ENCODE peak calls at places on chromosomes 11 and 22, in ten cellular contexts. W is stimulated activated CD4-positive, alpha-beta T cell treated with anti-CD3 and anti-CD28 coated beads, Interleukin-15, amount 100 ng/mL, for 48 hours; D is AG04450; S is dermis microvascular lymphatic vessel endothelial cell; Z is BJ; T is heart right ventricle; Q is lung microvascular endothelial cell; L is CD8-positive, alpha-beta T cell; V is nucleus accumbens; B is neural crest cell. G is an unnamed sample.

GRCh38 chr11:25094085-25094802 is 597.4 kb downstream of the LUZP2 start:
- DNase-seq in W (no peak), D (no peak), S (no peak), Z (no peak), T (no peak), Q (no peak), L (no peak), V (no peak), B (no peak), G (no peak)

GRCh38 chr11:100080401-100080800 is 606.7 kb upstream of the ARHGAP42 start:
- DNase-seq in W (no peak), D (no peak), S (no peak), Z (no peak), T (no peak), Q (no peak), L (no peak), V (no peak), B (no peak), G (no peak)

GRCh38 chr11:16833026-16833425 is 94.6 kb downstream of the C11orf58 start:
- DNase-seq in W (no peak), D (no peak), S (no peak), Z (no peak), T (no peak), Q (no peak), L (no peak), V (no peak), B (no peak), G (no peak)

GRCh38 chr11:123577081-123577598 is 77.3 kb downstream of the SCN3B start:
- DNase-seq in W (peak), D (no peak), S (peak), Z (no peak), T (peak), Q (peak), L (peak), V (peak), B (peak), G (peak)

GRCh38 chr11:27524155-27524554 is 17.6 kb upstream of the LIN7C start:
- DNase-seq in W (no peak), D (no peak), S (no peak), Z (peak), T (no peak), Q (peak), L (no peak), V (no peak), B (no peak), G (no peak)

GRCh38 chr11:111414267-111414931 is 35.3 kb upstream of the POU2AF1 start:
- DNase-seq in W (no peak), D (no peak), S (no peak), Z (no peak), T (no peak), Q (no peak), L (no peak), V (no peak), B (no peak), G (no peak)

GRCh38 chr11:113873241-113873626 is 2.1 kb downstream of the USP28 start:
- DNase-seq in W (no peak), D (no peak), S (no peak), Z (no peak), T (peak), Q (no peak), L (no peak), V (no peak), B (no peak), G (no peak)

GRCh38 chr11:69437001-69437875 is 44.2 kb upstream of the LINC01488 start:
- DNase-seq in W (no peak), D (no peak), S (no peak), Z (no peak), T (no peak), Q (no peak), L (no peak), V (no peak), B (no peak), G (no peak)

GRCh38 chr11:33996498-33997454 is 54.8 kb upstream of the CAPRIN1 start:
- DNase-seq in W (peak), D (peak), S (peak), Z (no peak), T (peak), Q (peak), L (peak), V (peak), B (peak), G (peak)

GRCh38 chr11:19936461-19936860 is 223.8 kb downstream of the DBX1 start:
- DNase-seq in W (no peak), D (no peak), S (no peak), Z (no peak), T (no peak), Q (no peak), L (no peak), V (no peak), B (no peak), G (no peak)

GRCh38 chr11:117808768-117809167 is 11.8 kb upstream of the DSCAML1 start:
- DNase-seq in W (no peak), D (no peak), S (no peak), Z (no peak), T (no peak), Q (no peak), L (no peak), V (no peak), B (no peak), G (peak)

GRCh38 chr11:126647735-126648134 is 292.2 kb downstream of the ST3GAL4 start:
- DNase-seq in W (no peak), D (peak), S (no peak), Z (peak), T (no peak), Q (no peak), L (no peak), V (no peak), B (no peak), G (no peak)

GRCh38 chr11:36602143-36602542 is 4.1 kb upstream of the RAG2 start:
- DNase-seq in W (no peak), D (no peak), S (no peak), Z (no peak), T (no peak), Q (no peak), L (no peak), V (no peak), B (no peak), G (no peak)

GRCh38 chr11:131864205-131864604 is 493.8 kb downstream of the NTM start:
- DNase-seq in W (no peak), D (no peak), S (no peak), Z (no peak), T (no peak), Q (peak), L (no peak), V (no peak), B (no peak), G (no peak)

GRCh38 chr11:108916290-108916689 is 251.4 kb downstream of the DDX10 start:
- DNase-seq in W (no peak), D (no peak), S (peak), Z (no peak), T (no peak), Q (peak), L (no peak), V (no peak), B (no peak), G (no peak)

GRCh38 chr11:3050386-3051325 is 6.6 kb downstream of the CARS1 start:
- DNase-seq in W (no peak), D (no peak), S (no peak), Z (no peak), T (no peak), Q (no peak), L (no peak), V (no peak), B (no peak), G (no peak)

GRCh38 chr22:41217553-41218157 is 12.5 kb downstream of the L3MBTL2 start:
- DNase-seq in W (no peak), D (peak), S (peak), Z (peak), T (peak), Q (peak), L (peak), V (peak), B (peak), G (peak)

GRCh38 chr11:47412152-47412746 is 3.9 kb downstream of the SLC39A13 start:
- DNase-seq in W (no peak), D (no peak), S (peak), Z (no peak), T (no peak), Q (peak), L (peak), V (no peak), B (peak), G (no peak)

GRCh38 chr11:69985654-69986420 is 92.3 kb upstream of the ANO1 start:
- DNase-seq in W (no peak), D (no peak), S (no peak), Z (no peak), T (no peak), Q (no peak), L (no peak), V (no peak), B (no peak), G (no peak)

GRCh38 chr11:102318469-102318868 is 1.2 kb downstream of the BIRC3 start:
- DNase-seq in W (peak), D (no peak), S (no peak), Z (no peak), T (no peak), Q (no peak), L (peak), V (no peak), B (no peak), G (no peak)

GRCh38 chr11:119671048-119671447 is 58.0 kb downstream of the NECTIN1 start:
- DNase-seq in W (no peak), D (peak), S (peak), Z (peak), T (peak), Q (peak), L (no peak), V (peak), B (no peak), G (peak)

GRCh38 chr11:19281041-19281440 is 40.3 kb upstream of the E2F8 start:
- DNase-seq in W (no peak), D (no peak), S (no peak), Z (no peak), T (no peak), Q (no peak), L (no peak), V (no peak), B (no peak), G (no peak)

GRCh38 chr11:19670030-19670761 is 42.4 kb upstream of the NAV2 start:
- DNase-seq in W (no peak), D (no peak), S (peak), Z (no peak), T (no peak), Q (peak), L (no peak), V (peak), B (no peak), G (no peak)

G was measured in uterus.